ENCODE peak calls at places on chromosomes 3 and 15, in seven cellular contexts. N is IMR-90, U is mesenchymal stem cell, W is trophoblast cell, V is mesendoderm, C is neuronal stem cell, S is H1. Z is an unnamed sample.

GRCh38 chr3:164460851-164461250 is 617.4 kb downstream of the SI start:
- DNase-seq in N (no peak), U (peak; percentile 52), W (no peak), V (no peak), C (no peak), S (no peak), Z (no peak)

GRCh38 chr3:161020264-161020663 is 84.9 kb downstream of the B3GALNT1 start:
- DNase-seq in N (no peak), U (no peak), W (no peak), V (peak; percentile 31), C (no peak), S (no peak), Z (no peak)

GRCh38 chr3:151501905-151502615 is 41.2 kb upstream of the IGSF10 start:
- DNase-seq in N (no peak), U (no peak), W (no peak), V (no peak), C (no peak), S (no peak), Z (no peak)

GRCh38 chr3:39941941-39942340 is 132.5 kb downstream of the MYRIP start:
- DNase-seq in N (no peak), U (no peak), W (no peak), V (no peak), C (no peak), S (no peak), Z (no peak)

GRCh38 chr3:112653209-112653871 is 12.4 kb upstream of the CCDC80 start:
- DNase-seq in N (peak; percentile 98), U (peak; percentile 90), W (peak; percentile 90), V (no peak), C (no peak), S (no peak), Z (no peak)

GRCh38 chr3:141444586-141445285 is 42.1 kb upstream of the RASA2 start:
- DNase-seq in N (no peak), U (peak; percentile 44), W (peak; percentile 24), V (no peak), C (no peak), S (no peak), Z (no peak)

GRCh38 chr3:34065901-34066300 is 267.5 kb downstream of the PDCD6IP start:
- DNase-seq in N (no peak), U (no peak), W (no peak), V (no peak), C (no peak), S (no peak), Z (no peak)

GRCh38 chr15:45790325-45790943 is 155.6 kb downstream of the SQOR start:
- DNase-seq in N (peak; percentile 7), U (peak; percentile 34), W (no peak), V (peak; percentile 43), C (peak; percentile 14), S (no peak), Z (peak; percentile 33)

GRCh38 chr15:77518458-77518857 is 97.8 kb downstream of the HMG20A start:
- DNase-seq in N (no peak), U (no peak), W (no peak), V (no peak), C (no peak), S (no peak), Z (no peak)

GRCh38 chr15:34796847-34797246 is 1.5 kb upstream of the ACTC1 start:
- DNase-seq in N (no peak), U (no peak), W (no peak), V (no peak), C (no peak), S (no peak), Z (no peak)

GRCh38 chr15:63332367-63333078 is 49.1 kb downstream of the CA12 start:
- DNase-seq in N (peak; percentile 96), U (peak; percentile 71), W (no peak), V (no peak), C (no peak), S (no peak), Z (no peak)

GRCh38 chr15:57649138-57649537 is 57.4 kb upstream of the POLR2M start:
- DNase-seq in N (no peak), U (no peak), W (no peak), V (no peak), C (no peak), S (no peak), Z (no peak)

GRCh38 chr3:136305879-136306278 is 55.7 kb downstream of the PCCB start:
- DNase-seq in N (peak; percentile 70), U (peak; percentile 52), W (peak; percentile 9), V (peak; percentile 34), C (no peak), S (no peak), Z (no peak)

GRCh38 chr3:154209499-154209898 is 88.3 kb downstream of the ARHGEF26 start:
- DNase-seq in N (no peak), U (no peak), W (no peak), V (no peak), C (no peak), S (no peak), Z (no peak)

GRCh38 chr3:140522653-140523380 is 155.0 kb upstream of the TRIM42 start:
- DNase-seq in N (no peak), U (no peak), W (no peak), V (no peak), C (no peak), S (no peak), Z (no peak)

GRCh38 chr15:98401029-98401428 is 247.3 kb upstream of the IGF1R start:
- DNase-seq in N (no peak), U (no peak), W (peak; percentile 9), V (no peak), C (no peak), S (no peak), Z (no peak)

GRCh38 chr3:97763586-97764148 is 891 bp upstream of the ARL6 start:
- DNase-seq in N (peak; percentile 0), U (no peak), W (no peak), V (peak; percentile 0), C (no peak), S (no peak), Z (no peak)

GRCh38 chr3:23235264-23235663 is 32.1 kb downstream of the UBE2E2 start:
- DNase-seq in N (no peak), U (no peak), W (no peak), V (no peak), C (no peak), S (no peak), Z (no peak)

GRCh38 chr3:195059471-195060216 is 211.3 kb downstream of the XXYLT1 start:
- DNase-seq in N (no peak), U (no peak), W (no peak), V (no peak), C (no peak), S (no peak), Z (no peak)

GRCh38 chr3:63351159-63352007 is 73.3 kb downstream of the SYNPR start:
- DNase-seq in N (peak; percentile 64), U (peak; percentile 58), W (peak; percentile 6), V (peak; percentile 82), C (peak; percentile 65), S (no peak), Z (no peak)

GRCh38 chr15:30889231-30889630 is 14.5 kb upstream of the FAN1 start:
- DNase-seq in N (no peak), U (no peak), W (no peak), V (no peak), C (no peak), S (no peak), Z (no peak)

GRCh38 chr3:52280046-52280445 is 1.6 kb upstream of the WDR82 start:
- DNase-seq in N (no peak), U (no peak), W (no peak), V (no peak), C (no peak), S (no peak), Z (no peak)

GRCh38 chr3:52277972-52278509 is 408 bp downstream of the WDR82 start:
- DNase-seq in N (no peak), U (peak; percentile 71), W (peak; percentile 51), V (peak; percentile 78), C (no peak), S (no peak), Z (no peak)

GRCh38 chr3:52272831-52273230 is 5.6 kb downstream of the WDR82 start:
- DNase-seq in N (no peak), U (no peak), W (no peak), V (no peak), C (no peak), S (no peak), Z (no peak)

GRCh38 chr3:52278510-52279069 is at the start of gene WDR82:
- DNase-seq in N (peak; percentile 89), U (peak; percentile 92), W (peak; percentile 92), V (peak; percentile 96), C (peak; percentile 92), S (peak; percentile 85), Z (peak; percentile 97)

GRCh38 chr3:52277071-52277964 is 1.1 kb downstream of the WDR82 start:
- DNase-seq in N (peak; percentile 58), U (peak; percentile 78), W (no peak), V (peak; percentile 61), C (no peak), S (no peak), Z (peak; percentile 54)
- H3K4me1 ChIP-seq in N (peaks cover 14% of the 10 kb centered on the region), U (peaks cover 10% of the 10 kb centered on the region), W (peaks cover 16% of the 10 kb centered on the region), V (peaks cover 3% of the 10 kb centered on the region), C (peaks cover 9% of the 10 kb centered on the region), S (no peaks in the 10 kb centered on the region), Z (peaks cover 3% of the 10 kb centered on the region)

DNA sequence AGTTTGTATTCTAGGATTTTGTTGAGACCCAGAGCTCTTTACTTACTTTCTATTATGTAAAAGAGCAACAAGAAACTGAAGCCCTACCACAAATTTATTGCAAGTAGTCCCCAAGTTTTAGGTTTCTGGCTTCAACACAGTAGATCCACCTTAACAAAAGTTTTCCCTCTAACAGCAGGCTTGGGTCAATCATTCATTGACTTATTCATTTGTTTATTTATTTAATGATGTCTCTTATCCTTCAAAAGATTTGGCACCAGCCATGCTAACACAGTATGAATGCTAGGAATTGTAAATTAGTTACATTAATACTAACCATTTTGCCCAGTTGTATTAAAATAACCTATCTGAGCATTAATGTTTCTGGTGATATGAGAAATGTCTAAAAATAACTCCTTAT is 88.6 kb downstream of the IQCH start:
- DNase-seq in N (no peak), U (no peak), W (no peak), V (no peak), C (no peak), S (no peak), Z (no peak)
- H3K23ac ChIP-seq in N (no peak overlapping the region), U (no peak overlapping the region), W (no peak overlapping the region), V (no peak overlapping the region), C (no peak overlapping the region), S (no peak overlapping the region), Z (no peak overlapping the region)

DNA sequence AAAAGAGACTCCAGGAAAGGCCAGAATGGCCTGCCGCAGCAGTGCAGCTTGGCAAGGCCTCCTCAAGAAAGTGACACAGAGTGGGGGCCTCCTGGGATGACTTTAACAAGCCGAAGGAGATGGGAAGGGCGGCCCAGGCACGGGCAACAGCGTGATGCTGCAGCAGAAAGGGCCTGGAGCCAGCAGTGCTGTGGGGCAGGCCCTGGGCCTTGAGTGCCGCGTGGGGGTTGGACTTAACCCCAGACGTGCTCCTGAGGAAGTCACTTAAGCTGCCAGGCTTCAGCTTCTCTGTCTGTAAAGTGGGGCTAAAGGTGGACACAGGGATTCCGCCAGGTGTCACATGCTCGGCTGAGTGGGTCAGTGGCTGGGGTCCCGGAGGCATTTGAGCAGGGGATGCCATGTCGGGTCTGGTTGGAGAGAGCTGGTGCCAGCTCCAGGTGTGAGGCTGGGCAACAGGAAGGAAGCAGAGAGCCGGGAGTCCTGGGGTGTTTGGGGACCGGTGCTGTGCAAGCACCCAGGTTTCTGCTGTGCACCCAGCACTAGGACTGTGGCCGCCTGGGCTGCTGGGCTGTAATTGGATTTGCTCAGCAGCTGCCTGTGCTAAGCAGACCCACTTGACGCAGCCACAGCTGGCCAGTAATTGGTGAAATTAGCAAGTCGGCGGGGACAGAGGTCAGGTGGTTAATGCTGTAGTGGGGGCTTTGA is 7.8 kb downstream of the DNAJB8 start:
- DNase-seq in N (no peak), U (no peak), W (no peak), V (no peak), C (no peak), S (no peak), Z (no peak)
- H3K4me1 ChIP-seq in N (no peaks in the 10 kb centered on the region), U (no peaks in the 10 kb centered on the region), W (peaks cover 6% of the 10 kb centered on the region), V (peaks cover 10% of the 10 kb centered on the region), C (peaks cover 7% of the 10 kb centered on the region), S (no peaks in the 10 kb centered on the region), Z (no peaks in the 10 kb centered on the region)

GRCh38 chr15:40763801-40764765 is at the start of gene GCHFR:
- DNase-seq in N (peak; percentile 47), U (peak; percentile 85), W (peak; percentile 56), V (peak; percentile 73), C (peak; percentile 42), S (no peak), Z (peak; percentile 85)
- H3K23ac ChIP-seq in N (peak within 1 kb of the TSS; percentile 76), U (no peak within 1 kb of the TSS), W (no peak within 1 kb of the TSS), V (no peak within 1 kb of the TSS), C (peak within 1 kb of the TSS; percentile 93), S (no peak within 1 kb of the TSS), Z (no peak within 1 kb of the TSS)